ENCODE peak calls at places on chromosomes 1 and 21, in four cellular contexts. One of them, this sample, is unnamed.

GRCh38 chr1:88753506-88753905 is 69.4 kb downstream of the PKN2 start:
- DNase-seq in NT2/D1: no peak
- DNase-seq in AG04450: no peak
- DNase-seq in fibroblast of mammary gland: no peak
- DNase-seq in this sample: no peak

GRCh38 chr1:93708734-93709481 is 27.3 kb upstream of the BCAR3 start:
- DNase-seq in NT2/D1: no peak
- DNase-seq in fibroblast of mammary gland: peak
- DNase-seq in AG04450: no peak
- DNase-seq in this sample: no peak

GRCh38 chr1:167627865-167628641 is 2.0 kb upstream of the RCSD1 start:
- DNase-seq in fibroblast of mammary gland: no peak
- DNase-seq in AG04450: no peak
- DNase-seq in NT2/D1: no peak
- DNase-seq in this sample: no peak

GRCh38 chr21:41615613-41616012 is 107.7 kb upstream of the TMPRSS2 start:
- DNase-seq in fibroblast of mammary gland: peak
- DNase-seq in NT2/D1: no peak
- DNase-seq in AG04450: peak
- DNase-seq in this sample: no peak

GRCh38 chr1:167625040-167625823 is 4.8 kb upstream of the RCSD1 start:
- DNase-seq in fibroblast of mammary gland: no peak
- DNase-seq in NT2/D1: no peak
- DNase-seq in AG04450: no peak
- DNase-seq in this sample: no peak

GRCh38 chr1:145871994-145872411 is 13.1 kb upstream of the PIAS3 start:
- DNase-seq in fibroblast of mammary gland: peak
- DNase-seq in AG04450: no peak
- DNase-seq in NT2/D1: no peak
- DNase-seq in this sample: no peak

GRCh38 chr1:5847013-5847654 is 145.1 kb downstream of the NPHP4 start:
- DNase-seq in NT2/D1: peak
- DNase-seq in fibroblast of mammary gland: peak
- DNase-seq in AG04450: no peak
- DNase-seq in this sample: no peak

GRCh38 chr1:187928288-187928687 is 1099.5 kb downstream of the PLA2G4A start:
- DNase-seq in AG04450: no peak
- DNase-seq in NT2/D1: peak
- DNase-seq in fibroblast of mammary gland: peak
- DNase-seq in this sample: no peak

GRCh38 chr21:32520885-32521735 is 64.2 kb downstream of the TCP10L start:
- DNase-seq in AG04450: peak
- DNase-seq in NT2/D1: no peak
- DNase-seq in fibroblast of mammary gland: peak
- DNase-seq in this sample: peak

GRCh38 chr1:36858553-36858952 is 175.8 kb downstream of the GRIK3 start:
- DNase-seq in NT2/D1: no peak
- DNase-seq in AG04450: no peak
- DNase-seq in fibroblast of mammary gland: no peak
- DNase-seq in this sample: no peak

GRCh38 chr1:218479436-218480115 is 134.4 kb downstream of the TGFB2 start:
- DNase-seq in fibroblast of mammary gland: peak
- DNase-seq in NT2/D1: no peak
- DNase-seq in AG04450: peak
- DNase-seq in this sample: no peak

GRCh38 chr1:208476825-208477170 is 232.6 kb upstream of the PLXNA2 start:
- DNase-seq in NT2/D1: no peak
- DNase-seq in AG04450: no peak
- DNase-seq in fibroblast of mammary gland: no peak
- DNase-seq in this sample: no peak

GRCh38 chr1:183566026-183566425 is 24.2 kb downstream of the NCF2 start:
- DNase-seq in NT2/D1: no peak
- DNase-seq in fibroblast of mammary gland: no peak
- DNase-seq in AG04450: no peak
- DNase-seq in this sample: no peak

GRCh38 chr1:246165826-246166709 is 341.0 kb downstream of the SMYD3 start:
- DNase-seq in AG04450: no peak
- DNase-seq in NT2/D1: no peak
- DNase-seq in fibroblast of mammary gland: no peak
- DNase-seq in this sample: no peak

GRCh38 chr1:89887270-89887669 is 66.4 kb downstream of the LRRC8D start:
- DNase-seq in fibroblast of mammary gland: peak
- DNase-seq in NT2/D1: no peak
- DNase-seq in AG04450: no peak
- DNase-seq in this sample: peak

GRCh38 chr1:229579101-229579651 is 20.7 kb upstream of the ABCB10 start:
- DNase-seq in NT2/D1: no peak
- DNase-seq in fibroblast of mammary gland: peak
- DNase-seq in AG04450: no peak
- DNase-seq in this sample: no peak

GRCh38 chr21:42319368-42319767 is 4.2 kb upstream of the TFF3 start:
- DNase-seq in NT2/D1: no peak
- DNase-seq in AG04450: no peak
- DNase-seq in fibroblast of mammary gland: no peak
- DNase-seq in this sample: no peak

DNA sequence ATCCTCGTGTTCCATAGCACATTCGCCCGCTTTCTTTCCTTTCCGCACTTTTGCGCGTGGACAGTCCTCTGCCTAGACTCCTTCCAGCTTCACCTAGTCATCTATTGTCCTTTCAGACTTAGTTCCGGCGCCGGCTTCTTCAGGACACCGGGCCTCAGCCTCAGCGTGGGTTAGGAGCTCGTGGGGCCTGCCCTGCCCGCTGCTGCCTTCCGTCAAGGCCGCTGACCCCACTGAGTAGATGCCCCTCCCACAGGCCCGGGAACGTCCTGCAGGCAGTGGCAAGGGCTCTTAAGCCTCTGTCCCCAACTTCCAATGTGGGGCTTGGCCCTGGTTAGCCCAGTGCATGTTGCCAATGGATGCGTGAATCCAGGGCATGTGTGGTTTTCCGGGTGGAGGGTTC is 11.4 kb downstream of the DMRTB1 start:
- DNase-seq in AG04450: no peak
- DNase-seq in NT2/D1: no peak
- DNase-seq in fibroblast of mammary gland: no peak
- DNase-seq in this sample: no peak
- H3K4me3 ChIP-seq in AG04450: no peak
- H3K4me3 ChIP-seq in NT2/D1: no peak
- H3K4me3 ChIP-seq in fibroblast of mammary gland: peak
- H3K4me3 ChIP-seq in this sample: no peak

GRCh38 chr1:200036616-200037270 is 9.2 kb downstream of the NR5A2 start:
- DNase-seq in AG04450: no peak
- DNase-seq in NT2/D1: no peak
- DNase-seq in fibroblast of mammary gland: no peak
- DNase-seq in this sample: no peak
- H3K4me3 ChIP-seq in AG04450: no peak
- H3K4me3 ChIP-seq in NT2/D1: peak
- H3K4me3 ChIP-seq in fibroblast of mammary gland: no peak
- H3K4me3 ChIP-seq in this sample: no peak

GRCh38 chr1:2198571-2198970 is 4.0 kb upstream of the FAAP20 start:
- DNase-seq in AG04450: no peak
- DNase-seq in NT2/D1: no peak
- DNase-seq in fibroblast of mammary gland: no peak
- DNase-seq in this sample: no peak
- H3K4me3 ChIP-seq in AG04450: no peak
- H3K4me3 ChIP-seq in NT2/D1: no peak
- H3K4me3 ChIP-seq in fibroblast of mammary gland: no peak
- H3K4me3 ChIP-seq in this sample: no peak

GRCh38 chr1:163056832-163057231 is 12.3 kb upstream of the RGS4 start:
- DNase-seq in fibroblast of mammary gland: peak
- DNase-seq in AG04450: no peak
- DNase-seq in NT2/D1: no peak
- DNase-seq in this sample: no peak

GRCh38 chr1:163055531-163055930 is 13.6 kb upstream of the RGS4 start:
- DNase-seq in NT2/D1: no peak
- DNase-seq in AG04450: no peak
- DNase-seq in fibroblast of mammary gland: peak
- DNase-seq in this sample: no peak

GRCh38 chr1:163050496-163050895 is 18.7 kb upstream of the RGS4 start:
- DNase-seq in fibroblast of mammary gland: no peak
- DNase-seq in AG04450: no peak
- DNase-seq in NT2/D1: no peak
- DNase-seq in this sample: no peak

GRCh38 chr1:163055005-163055404 is 14.2 kb upstream of the RGS4 start:
- DNase-seq in AG04450: no peak
- DNase-seq in fibroblast of mammary gland: no peak
- DNase-seq in NT2/D1: no peak
- DNase-seq in this sample: no peak

GRCh38 chr1:163054056-163054706 is 15.0 kb upstream of the RGS4 start:
- DNase-seq in NT2/D1: no peak
- DNase-seq in fibroblast of mammary gland: no peak
- DNase-seq in AG04450: no peak
- DNase-seq in this sample: no peak
- H3K4me3 ChIP-seq in NT2/D1: no peak
- H3K4me3 ChIP-seq in fibroblast of mammary gland: no peak
- H3K4me3 ChIP-seq in AG04450: no peak
- H3K4me3 ChIP-seq in this sample: no peak

GRCh38 chr1:164561007-164561406 is 2.0 kb downstream of the PBX1 start:
- DNase-seq in NT2/D1: no peak
- DNase-seq in AG04450: no peak
- DNase-seq in fibroblast of mammary gland: no peak
- DNase-seq in this sample: peak

GRCh38 chr1:164562947-164563346 is 4.0 kb downstream of the PBX1 start:
- DNase-seq in NT2/D1: no peak
- DNase-seq in fibroblast of mammary gland: no peak
- DNase-seq in AG04450: no peak
- DNase-seq in this sample: no peak

GRCh38 chr1:164560504-164560903 is 1.5 kb downstream of the PBX1 start:
- DNase-seq in AG04450: no peak
- DNase-seq in NT2/D1: no peak
- DNase-seq in fibroblast of mammary gland: no peak
- DNase-seq in this sample: no peak

GRCh38 chr1:164560076-164560475 is 1.1 kb downstream of the PBX1 start:
- DNase-seq in fibroblast of mammary gland: no peak
- DNase-seq in AG04450: no peak
- DNase-seq in NT2/D1: no peak
- DNase-seq in this sample: no peak

DNA sequence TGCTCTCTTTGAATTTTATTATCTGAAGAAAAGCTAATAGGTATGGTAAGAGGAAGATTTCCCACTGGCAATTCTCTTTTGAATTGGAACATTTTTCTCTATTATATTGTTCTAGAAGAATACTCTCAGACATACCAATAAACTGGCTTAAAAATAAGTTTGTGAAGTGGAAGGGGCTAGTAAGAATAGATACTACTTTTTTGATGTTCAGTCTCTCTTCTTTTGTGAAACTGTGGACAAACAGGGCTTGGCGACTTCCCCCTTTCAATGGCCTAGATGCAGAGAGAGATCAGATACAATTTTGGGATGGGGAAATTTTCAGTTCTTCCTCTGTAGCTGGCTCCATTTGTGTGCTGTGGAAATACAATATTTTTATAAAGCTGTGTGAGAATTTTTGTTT is 2.5 kb downstream of the PBX1 start:
- DNase-seq in NT2/D1: no peak
- DNase-seq in AG04450: no peak
- DNase-seq in fibroblast of mammary gland: peak
- DNase-seq in this sample: no peak
- H3K4me3 ChIP-seq in NT2/D1: peak
- H3K4me3 ChIP-seq in AG04450: peak
- H3K4me3 ChIP-seq in fibroblast of mammary gland: peak
- H3K4me3 ChIP-seq in this sample: peak

GRCh38 chr21:45987121-45987711 is 5.6 kb downstream of the COL6A1 start:
- DNase-seq in NT2/D1: no peak
- DNase-seq in fibroblast of mammary gland: no peak
- DNase-seq in AG04450: no peak
- DNase-seq in this sample: no peak

GRCh38 chr21:45983981-45984551 is 2.5 kb downstream of the COL6A1 start:
- DNase-seq in fibroblast of mammary gland: peak
- DNase-seq in AG04450: no peak
- DNase-seq in NT2/D1: no peak
- DNase-seq in this sample: no peak

GRCh38 chr21:45984584-45985095 is 3.1 kb downstream of the COL6A1 start:
- DNase-seq in AG04450: no peak
- DNase-seq in NT2/D1: no peak
- DNase-seq in fibroblast of mammary gland: no peak
- DNase-seq in this sample: no peak

GRCh38 chr21:45986316-45987051 is 4.9 kb downstream of the COL6A1 start:
- DNase-seq in AG04450: no peak
- DNase-seq in fibroblast of mammary gland: no peak
- DNase-seq in NT2/D1: no peak
- DNase-seq in this sample: no peak

GRCh38 chr21:45985471-45986315 is 4.1 kb downstream of the COL6A1 start:
- DNase-seq in fibroblast of mammary gland: no peak
- DNase-seq in NT2/D1: no peak
- DNase-seq in AG04450: no peak
- DNase-seq in this sample: no peak
- H3K4me3 ChIP-seq in fibroblast of mammary gland: peak
- H3K4me3 ChIP-seq in NT2/D1: no peak
- H3K4me3 ChIP-seq in AG04450: peak
- H3K4me3 ChIP-seq in this sample: no peak

GRCh38 chr1:172143384-172144025 is 277.0 kb upstream of the C1orf105 start:
- DNase-seq in AG04450: no peak
- DNase-seq in fibroblast of mammary gland: peak
- DNase-seq in NT2/D1: no peak
- DNase-seq in this sample: no peak
- H3K4me3 ChIP-seq in AG04450: peak
- H3K4me3 ChIP-seq in fibroblast of mammary gland: peak
- H3K4me3 ChIP-seq in NT2/D1: no peak
- H3K4me3 ChIP-seq in this sample: no peak

GRCh38 chr1:224380003-224380402 is 23.3 kb downstream of the CNIH4 start:
- DNase-seq in NT2/D1: no peak
- DNase-seq in fibroblast of mammary gland: no peak
- DNase-seq in AG04450: no peak
- DNase-seq in this sample: no peak
- H3K4me3 ChIP-seq in NT2/D1: no peak
- H3K4me3 ChIP-seq in fibroblast of mammary gland: no peak
- H3K4me3 ChIP-seq in AG04450: no peak
- H3K4me3 ChIP-seq in this sample: no peak